ENCODE peak calls at places on chromosomes 12 and 14, in eight cellular contexts. One of them, this sample, is unnamed.

GRCh38 chr14:40983604-40984003 is 623.1 kb upstream of the LRFN5 start:
- DNase-seq in A549: no peak
- DNase-seq in H1: no peak
- DNase-seq in IMR-90: peak; percentile 0
- DNase-seq in GM12878: no peak
- DNase-seq in K562: no peak
- DNase-seq in HepG2: no peak
- DNase-seq in HCT116: no peak
- DNase-seq in this sample: no peak

GRCh38 chr12:118689793-118690192 is 291.5 kb upstream of the SRRM4 start:
- DNase-seq in GM12878: peak; percentile 12
- DNase-seq in IMR-90: no peak
- DNase-seq in K562: no peak
- DNase-seq in HCT116: no peak
- DNase-seq in HepG2: no peak
- DNase-seq in A549: no peak
- DNase-seq in H1: no peak
- DNase-seq in this sample: no peak

GRCh38 chr12:12028668-12029402 is 41.9 kb upstream of the BCL2L14 start:
- DNase-seq in HCT116: no peak
- DNase-seq in A549: no peak
- DNase-seq in IMR-90: no peak
- DNase-seq in H1: peak; percentile 16
- DNase-seq in GM12878: no peak
- DNase-seq in HepG2: no peak
- DNase-seq in K562: no peak
- DNase-seq in this sample: no peak

GRCh38 chr12:67921286-67921685 is 68.0 kb upstream of the IFNG-AS1 start:
- DNase-seq in H1: no peak
- DNase-seq in A549: no peak
- DNase-seq in HCT116: no peak
- DNase-seq in GM12878: no peak
- DNase-seq in IMR-90: no peak
- DNase-seq in K562: no peak
- DNase-seq in HepG2: no peak
- DNase-seq in this sample: no peak

GRCh38 chr14:101056446-101056845 is 152.9 kb upstream of the RTL1 start:
- DNase-seq in IMR-90: peak; percentile 47
- DNase-seq in H1: no peak
- DNase-seq in A549: no peak
- DNase-seq in HCT116: no peak
- DNase-seq in K562: no peak
- DNase-seq in HepG2: no peak
- DNase-seq in GM12878: no peak
- DNase-seq in this sample: no peak

GRCh38 chr12:121797937-121798801 is 4.7 kb upstream of the RHOF start:
- DNase-seq in HCT116: no peak
- DNase-seq in H1: no peak
- DNase-seq in A549: no peak
- DNase-seq in HepG2: no peak
- DNase-seq in GM12878: no peak
- DNase-seq in K562: peak; percentile 65
- DNase-seq in IMR-90: peak; percentile 50
- DNase-seq in this sample: peak; percentile 83

GRCh38 chr14:104239185-104239775 is 100.9 kb downstream of the KIF26A start:
- DNase-seq in A549: no peak
- DNase-seq in HepG2: no peak
- DNase-seq in IMR-90: no peak
- DNase-seq in HCT116: no peak
- DNase-seq in K562: no peak
- DNase-seq in GM12878: no peak
- DNase-seq in H1: no peak
- DNase-seq in this sample: no peak

GRCh38 chr12:104133861-104134260 is 4.1 kb downstream of the NFYB start:
- DNase-seq in HepG2: no peak
- DNase-seq in HCT116: no peak
- DNase-seq in A549: no peak
- DNase-seq in GM12878: no peak
- DNase-seq in IMR-90: peak; percentile 41
- DNase-seq in H1: no peak
- DNase-seq in K562: no peak
- DNase-seq in this sample: no peak

GRCh38 chr12:110073049-110073831 is 24.9 kb upstream of the C12orf76 start:
- DNase-seq in H1: peak; percentile 48
- DNase-seq in HepG2: no peak
- DNase-seq in GM12878: no peak
- DNase-seq in K562: no peak
- DNase-seq in A549: no peak
- DNase-seq in IMR-90: no peak
- DNase-seq in HCT116: no peak
- DNase-seq in this sample: peak; percentile 60

GRCh38 chr14:73457050-73457934 is 1.1 kb downstream of the NUMB start:
- DNase-seq in GM12878: no peak
- DNase-seq in IMR-90: peak; percentile 33
- DNase-seq in A549: no peak
- DNase-seq in H1: peak; percentile 67
- DNase-seq in HCT116: no peak
- DNase-seq in HepG2: no peak
- DNase-seq in K562: no peak
- DNase-seq in this sample: peak; percentile 41

GRCh38 chr12:130710001-130710732 is 5.9 kb downstream of the RIMBP2 start:
- DNase-seq in IMR-90: no peak
- DNase-seq in K562: no peak
- DNase-seq in H1: peak; percentile 38
- DNase-seq in HCT116: no peak
- DNase-seq in HepG2: no peak
- DNase-seq in GM12878: no peak
- DNase-seq in A549: no peak
- DNase-seq in this sample: no peak

GRCh38 chr14:59690426-59690825 is 113.8 kb upstream of the CCDC175 start:
- DNase-seq in H1: no peak
- DNase-seq in IMR-90: no peak
- DNase-seq in A549: no peak
- DNase-seq in GM12878: no peak
- DNase-seq in HepG2: no peak
- DNase-seq in HCT116: no peak
- DNase-seq in K562: no peak
- DNase-seq in this sample: no peak

GRCh38 chr12:130366159-130366558 is 28.5 kb downstream of the PIWIL1 start:
- DNase-seq in K562: no peak
- DNase-seq in H1: no peak
- DNase-seq in HCT116: no peak
- DNase-seq in A549: no peak
- DNase-seq in GM12878: no peak
- DNase-seq in IMR-90: no peak
- DNase-seq in HepG2: no peak
- DNase-seq in this sample: no peak

GRCh38 chr14:81406863-81407262 is 6.7 kb upstream of the STON2 start:
- DNase-seq in HCT116: no peak
- DNase-seq in H1: no peak
- DNase-seq in K562: no peak
- DNase-seq in A549: no peak
- DNase-seq in IMR-90: peak; percentile 1
- DNase-seq in GM12878: no peak
- DNase-seq in HepG2: peak; percentile 11
- DNase-seq in this sample: no peak

GRCh38 chr12:42128327-42128726 is 16.3 kb downstream of the GXYLT1 start:
- DNase-seq in IMR-90: peak; percentile 46
- DNase-seq in HepG2: no peak
- DNase-seq in H1: no peak
- DNase-seq in GM12878: no peak
- DNase-seq in HCT116: no peak
- DNase-seq in A549: no peak
- DNase-seq in K562: peak; percentile 13
- DNase-seq in this sample: no peak

GRCh38 chr12:65164244-65164643 is 5.1 kb upstream of the LEMD3 start:
- DNase-seq in GM12878: no peak
- DNase-seq in H1: no peak
- DNase-seq in K562: no peak
- DNase-seq in IMR-90: no peak
- DNase-seq in HepG2: no peak
- DNase-seq in HCT116: no peak
- DNase-seq in A549: no peak
- DNase-seq in this sample: no peak

GRCh38 chr12:59046763-59047534 is 126.6 kb upstream of the LRIG3 start:
- DNase-seq in IMR-90: no peak
- DNase-seq in K562: no peak
- DNase-seq in GM12878: no peak
- DNase-seq in A549: no peak
- DNase-seq in H1: no peak
- DNase-seq in HepG2: no peak
- DNase-seq in HCT116: no peak
- DNase-seq in this sample: peak; percentile 11

GRCh38 chr12:21577516-21577915 is 27.1 kb downstream of the GYS2 start:
- DNase-seq in HCT116: no peak
- DNase-seq in K562: no peak
- DNase-seq in HepG2: no peak
- DNase-seq in H1: no peak
- DNase-seq in A549: no peak
- DNase-seq in GM12878: no peak
- DNase-seq in IMR-90: no peak
- DNase-seq in this sample: no peak

GRCh38 chr12:49260831-49261363 is 4.0 kb upstream of the TUBA1C start:
- DNase-seq in IMR-90: no peak
- DNase-seq in A549: no peak
- DNase-seq in K562: no peak
- DNase-seq in HepG2: no peak
- DNase-seq in H1: no peak
- DNase-seq in HCT116: no peak
- DNase-seq in GM12878: no peak
- DNase-seq in this sample: no peak

GRCh38 chr12:125172231-125172850 is 107.1 kb downstream of the AACS start:
- DNase-seq in H1: no peak
- DNase-seq in IMR-90: no peak
- DNase-seq in HCT116: no peak
- DNase-seq in K562: no peak
- DNase-seq in HepG2: no peak
- DNase-seq in GM12878: no peak
- DNase-seq in A549: no peak
- DNase-seq in this sample: no peak

GRCh38 chr12:6193853-6194815 is 6.1 kb upstream of the CD9 start:
- DNase-seq in A549: no peak
- DNase-seq in GM12878: no peak
- DNase-seq in HepG2: no peak
- DNase-seq in HCT116: no peak
- DNase-seq in H1: no peak
- DNase-seq in K562: no peak
- DNase-seq in IMR-90: peak; percentile 58
- DNase-seq in this sample: no peak

GRCh38 chr12:6192604-6193380 is 7.4 kb upstream of the CD9 start:
- DNase-seq in HepG2: no peak
- DNase-seq in IMR-90: no peak
- DNase-seq in GM12878: no peak
- DNase-seq in K562: no peak
- DNase-seq in A549: no peak
- DNase-seq in H1: no peak
- DNase-seq in HCT116: no peak
- DNase-seq in this sample: no peak

GRCh38 chr12:6198556-6198955 is 1.6 kb upstream of the CD9 start:
- DNase-seq in GM12878: no peak
- DNase-seq in HCT116: no peak
- DNase-seq in K562: no peak
- DNase-seq in IMR-90: no peak
- DNase-seq in A549: no peak
- DNase-seq in HepG2: no peak
- DNase-seq in H1: no peak
- DNase-seq in this sample: no peak

GRCh38 chr12:6197996-6198395 is 2.2 kb upstream of the CD9 start:
- DNase-seq in A549: no peak
- DNase-seq in HepG2: no peak
- DNase-seq in H1: no peak
- DNase-seq in K562: no peak
- DNase-seq in IMR-90: no peak
- DNase-seq in GM12878: no peak
- DNase-seq in HCT116: no peak
- DNase-seq in this sample: no peak

GRCh38 chr12:6195665-6196535 is 4.3 kb upstream of the CD9 start:
- DNase-seq in H1: peak; percentile 99
- DNase-seq in K562: peak; percentile 83
- DNase-seq in IMR-90: peak; percentile 91
- DNase-seq in GM12878: peak; percentile 16
- DNase-seq in HepG2: peak; percentile 70
- DNase-seq in HCT116: peak; percentile 72
- DNase-seq in A549: peak; percentile 98
- DNase-seq in this sample: peak; percentile 96
- TF ChIP-seq RAD21 in H1: peak; percentile 95
- TF ChIP-seq RAD21 in K562: peak; percentile 86
- TF ChIP-seq RAD21 in IMR-90: peak; percentile 89
- TF ChIP-seq RAD21 in GM12878: peak; percentile 80
- TF ChIP-seq RAD21 in HepG2: peak; percentile 87
- TF ChIP-seq RAD21 in HCT116: peak; percentile 97
- TF ChIP-seq RAD21 in A549: peak; percentile 96
- TF ChIP-seq RAD21 in this sample: peak; percentile 92

DNA sequence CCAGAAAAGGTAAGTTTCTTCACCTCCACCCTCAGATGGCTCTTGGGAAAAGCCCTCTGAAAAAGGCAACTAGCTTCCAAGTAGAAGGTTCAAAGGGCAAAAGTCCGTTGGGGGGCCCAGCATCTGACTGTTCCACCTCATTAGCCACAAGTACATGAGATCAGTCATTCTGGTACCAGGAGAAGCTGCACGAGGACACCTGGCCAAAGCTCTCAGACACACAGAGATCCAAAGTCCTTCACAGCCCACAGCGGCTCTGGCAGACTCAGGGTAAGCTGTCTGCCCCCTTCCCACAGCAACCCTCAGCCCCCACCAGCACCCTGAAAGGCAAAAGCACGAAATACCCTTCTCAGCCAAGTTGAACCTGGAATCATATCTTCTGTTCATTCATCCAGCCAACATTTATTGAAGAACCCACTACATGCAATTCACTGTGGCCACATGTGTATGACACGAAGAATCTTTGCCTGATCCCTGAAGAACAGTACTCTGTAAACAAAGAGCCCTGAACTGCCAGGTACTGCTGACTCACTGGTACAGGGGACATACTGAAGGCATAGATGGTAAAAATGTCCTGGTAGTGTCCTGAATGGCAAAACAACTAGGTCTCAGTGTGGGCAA is 19.0 kb downstream of the SLC7A7 start:
- DNase-seq in HCT116: no peak
- DNase-seq in HepG2: peak; percentile 60
- DNase-seq in A549: no peak
- DNase-seq in H1: no peak
- DNase-seq in K562: peak; percentile 44
- DNase-seq in IMR-90: no peak
- DNase-seq in GM12878: peak; percentile 78
- DNase-seq in this sample: no peak
- TF ChIP-seq RAD21 in HCT116: no peak
- TF ChIP-seq RAD21 in HepG2: no peak
- TF ChIP-seq RAD21 in A549: no peak
- TF ChIP-seq RAD21 in H1: no peak
- TF ChIP-seq RAD21 in K562: no peak
- TF ChIP-seq RAD21 in IMR-90: no peak
- TF ChIP-seq RAD21 in GM12878: no peak
- TF ChIP-seq RAD21 in this sample: no peak

GRCh38 chr12:50925342-50925651 is 27.0 kb upstream of the HIGD1C start:
- DNase-seq in H1: no peak
- DNase-seq in HepG2: no peak
- DNase-seq in GM12878: no peak
- DNase-seq in HCT116: no peak
- DNase-seq in K562: no peak
- DNase-seq in A549: no peak
- DNase-seq in IMR-90: no peak
- DNase-seq in this sample: no peak
- TF ChIP-seq RAD21 in H1: no peak
- TF ChIP-seq RAD21 in HepG2: no peak
- TF ChIP-seq RAD21 in GM12878: no peak
- TF ChIP-seq RAD21 in HCT116: no peak
- TF ChIP-seq RAD21 in K562: no peak
- TF ChIP-seq RAD21 in A549: no peak
- TF ChIP-seq RAD21 in IMR-90: no peak
- TF ChIP-seq RAD21 in this sample: no peak

GRCh38 chr14:38001501-38001900 is 206.2 kb upstream of the SSTR1 start:
- DNase-seq in H1: no peak
- DNase-seq in A549: no peak
- DNase-seq in IMR-90: no peak
- DNase-seq in K562: no peak
- DNase-seq in HepG2: no peak
- DNase-seq in GM12878: no peak
- DNase-seq in HCT116: no peak
- DNase-seq in this sample: no peak
- TF ChIP-seq RAD21 in H1: no peak
- TF ChIP-seq RAD21 in A549: no peak
- TF ChIP-seq RAD21 in IMR-90: no peak
- TF ChIP-seq RAD21 in K562: no peak
- TF ChIP-seq RAD21 in HepG2: no peak
- TF ChIP-seq RAD21 in GM12878: no peak
- TF ChIP-seq RAD21 in HCT116: no peak
- TF ChIP-seq RAD21 in this sample: no peak